ENCODE peak calls at places on chromosomes 2 and 18, in five cellular contexts. K is ovary, Y is T-helper 17 cell, L is ELR, G is lung microvascular endothelial cell. X is an unnamed sample.

GRCh38 chr2:205748660-205749059 is 66.4 kb downstream of the NRP2 start:
- DNase-seq in K (no peak), Y (no peak), L (peak), G (no peak), X (no peak)

GRCh38 chr2:96025107-96025492 is 9.6 kb downstream of the GPAT2 start:
- DNase-seq in K (no peak), Y (no peak), L (no peak), G (no peak), X (no peak)

GRCh38 chr2:50769416-50769815 is 262.5 kb downstream of the NRXN1 start:
- DNase-seq in K (no peak), Y (no peak), L (no peak), G (no peak), X (no peak)

GRCh38 chr2:170715932-170716777 is 1.0 kb downstream of the SP5 start:
- DNase-seq in K (peak), Y (no peak), L (no peak), G (no peak), X (no peak)

GRCh38 chr18:22032392-22032961 is 136.9 kb upstream of the GATA6 start:
- DNase-seq in K (no peak), Y (no peak), L (peak), G (peak), X (peak)

GRCh38 chr2:24179683-24180082 is 4.8 kb downstream of the FAM228A start:
- DNase-seq in K (no peak), Y (no peak), L (no peak), G (no peak), X (no peak)

GRCh38 chr2:10022464-10022863 is 20.9 kb upstream of the KLF11 start:
- DNase-seq in K (no peak), Y (no peak), L (no peak), G (no peak), X (no peak)

GRCh38 chr18:23422751-23423418 is 30.2 kb upstream of the RIOK3 start:
- DNase-seq in K (no peak), Y (no peak), L (peak), G (no peak), X (no peak)

GRCh38 chr2:182650704-182651103 is 65.4 kb upstream of the DNAJC10 start:
- DNase-seq in K (no peak), Y (no peak), L (peak), G (peak), X (peak)

X was measured in endothelial cell of umbilical vein.